ENCODE peak calls at places on chromosomes 1 and 21, in four cellular contexts. H is choroid plexus epithelial cell, O is fibroblast of the aortic adventitia, F is LNCaP clone FGC. L is an unnamed sample.

GRCh38 chr21:36429672-36430546 is 44.7 kb downstream of the CHAF1B start:
- DNase-seq in H (peak), O (peak), F (no peak), L (peak)

GRCh38 chr21:36065497-36066036 is 4.3 kb upstream of the CBR1 start:
- DNase-seq in H (peak), F (no peak), O (peak), L (peak)

GRCh38 chr1:40818264-40818961 is 34.8 kb downstream of the KCNQ4 start:
- DNase-seq in F (no peak), O (no peak), H (peak), L (peak)

GRCh38 chr1:117567976-117568375 is 37.9 kb upstream of the TENT5C start:
- DNase-seq in F (no peak), H (no peak), O (no peak), L (no peak)

GRCh38 chr1:52306227-52307006 is 59.6 kb downstream of the CC2D1B start:
- DNase-seq in F (no peak), H (no peak), O (no peak), L (no peak)

GRCh38 chr21:42655797-42656770 is 2.7 kb downstream of the PDE9A start:
- DNase-seq in O (no peak), F (no peak), H (no peak), L (no peak)

GRCh38 chr1:179867493-179868330 is 9.9 kb downstream of the TOR1AIP2 start:
- DNase-seq in F (no peak), O (peak), H (peak), L (peak)

GRCh38 chr21:36768496-36768895 is 69.6 kb downstream of the SIM2 start:
- DNase-seq in H (no peak), F (no peak), O (no peak), L (no peak)

GRCh38 chr1:146012703-146013565 is 8.6 kb downstream of the HJV start:
- DNase-seq in O (peak), F (peak), H (peak), L (peak)

GRCh38 chr21:15682977-15683376 is 46.8 kb upstream of the USP25 start:
- DNase-seq in O (peak), F (no peak), H (peak), L (peak)

GRCh38 chr1:97277891-97278662 is 556.5 kb downstream of the PTBP2 start:
- DNase-seq in H (peak), F (no peak), O (peak), L (peak)

GRCh38 chr1:30808067-30808662 is 50.6 kb upstream of the LAPTM5 start:
- DNase-seq in F (no peak), O (no peak), H (no peak), L (no peak)

GRCh38 chr1:902802-903201 is 20.9 kb upstream of the SAMD11 start:
- DNase-seq in F (no peak), H (no peak), O (no peak), L (no peak)

GRCh38 chr1:224534731-224535130 is 81.4 kb upstream of the CNIH3 start:
- DNase-seq in O (no peak), F (no peak), H (no peak), L (no peak)

GRCh38 chr1:53254011-53254640 is 15.8 kb upstream of the MAGOH start:
- DNase-seq in F (no peak), H (peak), O (peak), L (peak)

GRCh38 chr1:114833421-114833820 is 21.2 kb upstream of the SYCP1 start:
- DNase-seq in H (no peak), F (no peak), O (no peak), L (peak)

GRCh38 chr1:181255270-181255929 is 166.9 kb downstream of the IER5 start:
- DNase-seq in O (peak), H (peak), F (no peak), L (peak)

GRCh38 chr1:32332290-32333079 is 3.5 kb downstream of the MARCKSL1 start:
- DNase-seq in F (no peak), O (no peak), H (no peak), L (no peak)

GRCh38 chr1:27021347-27022031 is 8.8 kb upstream of the TENT5B start:
- DNase-seq in O (peak), F (no peak), H (peak), L (no peak)

GRCh38 chr1:228368801-228369607 is 37.6 kb downstream of the TRIM11 start:
- DNase-seq in F (no peak), O (peak), H (no peak), L (no peak)

GRCh38 chr1:183783342-183783741 is 21.6 kb upstream of the RGL1 start:
- DNase-seq in F (no peak), H (peak), O (peak), L (peak)

GRCh38 chr1:71339238-71339637 is 258.4 kb upstream of the ZRANB2 start:
- DNase-seq in F (no peak), O (no peak), H (no peak), L (no peak)

DNA sequence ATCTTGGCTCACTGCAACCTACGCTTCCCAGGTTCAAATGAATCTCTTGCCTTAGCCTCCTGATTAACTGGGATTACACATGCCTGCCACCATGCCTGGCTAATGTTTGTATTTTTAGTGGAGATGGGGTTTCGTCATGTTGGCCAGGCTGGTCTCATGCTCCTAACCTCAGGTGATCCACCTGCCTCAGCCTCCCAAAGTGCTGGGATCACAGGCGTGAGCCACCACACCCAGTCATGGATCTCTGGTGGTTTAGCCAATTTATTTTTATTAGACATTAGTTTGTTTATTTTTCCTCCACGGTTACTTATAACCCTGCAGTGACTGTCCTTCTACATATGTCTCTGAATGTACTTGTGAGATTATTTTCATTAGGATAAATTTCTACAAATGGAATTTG is 5.3 kb downstream of the ITSN1 start:
- DNase-seq in F (no peak), O (no peak), H (no peak), L (no peak)
- TF ChIP-seq CTCF in F (no peak), O (no peak), H (no peak), L (no peak)

GRCh38 chr1:106022312-106022902 is 1034.1 kb upstream of the PRMT6 start:
- DNase-seq in O (peak), H (peak), F (no peak), L (peak)
- H3K4me3 ChIP-seq in O (no peak), H (no peak), F (no peak), L (no peak)

GRCh38 chr1:204323887-204324286 is 35.8 kb downstream of the PLEKHA6 start:
- DNase-seq in H (peak), O (no peak), F (no peak), L (peak)
- TF ChIP-seq CTCF in H (peak), O (peak), F (no peak), L (no peak)

DNA sequence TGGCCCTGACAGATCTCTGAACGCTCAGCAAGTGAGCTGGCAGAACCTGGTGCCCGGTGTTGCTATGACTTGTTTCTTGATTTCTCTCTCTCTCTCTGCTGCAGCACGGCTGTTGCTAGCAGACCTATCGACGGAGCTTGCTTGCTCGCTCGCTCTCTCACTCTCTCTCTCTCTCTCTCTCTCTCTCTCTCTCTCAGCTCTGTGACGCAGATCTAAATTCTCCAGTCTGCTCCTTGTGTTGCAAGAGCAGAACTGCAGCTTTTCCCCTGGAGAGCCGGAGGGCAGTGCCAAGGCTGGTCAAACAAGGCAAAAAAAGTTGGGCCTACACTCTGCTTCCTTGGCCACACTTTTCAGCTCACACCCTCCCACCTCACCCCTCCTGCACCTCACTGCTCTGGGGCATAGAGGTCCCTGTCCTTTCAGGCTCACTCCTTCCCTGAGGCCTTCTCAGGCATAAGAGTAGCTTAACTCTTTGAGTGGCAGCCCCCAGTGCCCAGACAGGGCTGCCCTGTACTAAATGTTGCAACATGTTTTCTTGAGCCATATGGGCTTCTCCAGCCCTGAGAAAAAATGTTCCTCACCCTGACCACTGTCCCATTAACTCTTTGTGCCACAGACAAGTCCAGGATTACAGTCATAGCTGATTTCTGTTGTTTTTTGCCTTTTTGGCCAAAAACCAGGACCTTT is 72.2 kb downstream of the CD46 start:
- DNase-seq in F (peak), O (peak), H (peak), L (peak)
- H3K4me3 ChIP-seq in F (peak), O (peak), H (peak), L (peak)

GRCh38 chr1:112307930-112308329 is 88.1 kb upstream of the CTTNBP2NL start:
- DNase-seq in O (no peak), F (no peak), H (no peak), L (no peak)
- TF ChIP-seq CTCF in O (no peak), F (no peak), H (no peak), L (no peak)

DNA sequence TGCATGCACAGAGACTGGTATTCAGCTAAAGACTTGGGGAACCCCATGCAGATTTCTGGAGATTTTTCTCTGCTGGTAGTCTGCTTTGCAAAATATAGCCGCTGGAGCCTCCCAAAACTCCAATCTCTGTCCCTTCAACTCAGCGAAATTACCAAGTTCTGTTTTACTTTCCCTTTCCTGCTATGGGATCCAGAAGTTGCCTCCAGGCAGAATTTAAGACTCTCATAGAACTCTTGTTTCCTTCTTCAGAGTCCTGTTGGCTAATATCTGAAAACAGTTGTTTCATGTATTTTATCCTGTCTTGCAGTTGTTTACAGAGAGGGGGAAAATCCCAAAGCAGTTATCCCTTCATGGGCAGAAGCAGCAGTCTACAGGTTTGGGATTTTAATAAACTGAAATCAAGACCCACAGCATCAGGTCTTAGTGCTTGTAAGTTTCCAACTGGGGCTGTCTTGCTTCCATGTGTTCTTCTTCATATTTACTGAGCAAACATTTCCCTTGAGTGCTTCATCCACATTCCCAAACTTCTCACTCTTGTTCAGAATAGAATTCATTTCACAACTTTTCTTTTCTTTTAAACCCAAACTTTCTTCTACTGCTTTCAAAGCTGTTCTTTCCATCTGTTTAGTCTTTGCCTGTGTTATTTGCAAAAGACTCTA is 221.3 kb upstream of the DMRTA2 start:
- DNase-seq in F (no peak), H (peak), O (no peak), L (peak)
- H3K4me3 ChIP-seq in F (peak), H (no peak), O (no peak), L (peak)

DNA sequence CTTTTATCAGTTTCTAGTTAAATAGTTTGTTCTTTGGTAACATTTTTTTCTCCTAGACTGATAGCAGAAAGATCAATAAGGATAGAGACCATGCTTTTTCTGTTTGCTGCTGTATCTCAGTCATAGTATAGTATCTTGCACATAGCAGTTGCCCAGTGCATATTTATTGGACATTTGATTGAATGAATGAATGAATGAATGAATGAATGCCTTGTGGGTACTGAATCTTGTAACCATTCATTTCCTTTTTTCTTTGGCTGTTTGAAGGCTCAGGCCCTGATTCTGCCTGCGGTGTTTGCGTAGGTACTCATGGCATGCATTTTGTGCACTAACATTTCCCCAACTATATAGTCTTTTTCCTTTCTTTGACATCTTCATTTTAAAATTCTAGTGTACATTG is 83.9 kb downstream of the ST3GAL3 start:
- DNase-seq in O (no peak), F (no peak), H (no peak), L (no peak)
- TF ChIP-seq CTCF in O (no peak), F (no peak), H (no peak), L (no peak)